ENCODE peak calls at places on chromosomes 2 and 18, in ten cellular contexts. O, A, M, G, K, I, H, T, L and F are unnamed samples.

GRCh38 chr2:134912406-134912805 is 6.2 kb upstream of the CCNT2 start:
- DNase-seq in O (no peak), A (no peak), M (no peak), G (no peak), K (no peak), I (no peak), H (no peak), T (no peak), L (no peak), F (no peak)

GRCh38 chr2:223563462-223563861 is 38.7 kb downstream of the SCG2 start:
- DNase-seq in O (no peak), A (peak), M (no peak), G (no peak), K (no peak), I (no peak), H (no peak), T (peak), L (no peak), F (no peak)

GRCh38 chr2:183359867-183360266 is 235.6 kb downstream of the NUP35 start:
- DNase-seq in O (no peak), A (no peak), M (no peak), G (no peak), K (peak), I (no peak), H (no peak), T (no peak), L (no peak), F (no peak)

GRCh38 chr2:185472574-185472973 is 266.0 kb upstream of the FSIP2 start:
- DNase-seq in O (no peak), A (no peak), M (no peak), G (no peak), K (no peak), I (no peak), H (no peak), T (no peak), L (no peak), F (no peak)

GRCh38 chr2:220847587-220847986 is 724.5 kb downstream of the EPHA4 start:
- DNase-seq in O (no peak), A (peak), M (no peak), G (no peak), K (no peak), I (no peak), H (no peak), T (no peak), L (no peak), F (no peak)

GRCh38 chr2:102662861-102663260 is 43.5 kb downstream of the SLC9A2 start:
- DNase-seq in O (no peak), A (no peak), M (no peak), G (no peak), K (no peak), I (no peak), H (no peak), T (no peak), L (no peak), F (no peak)

GRCh38 chr2:120614901-120615300 is 120.8 kb upstream of the GLI2 start:
- DNase-seq in O (no peak), A (no peak), M (no peak), G (no peak), K (no peak), I (no peak), H (no peak), T (no peak), L (no peak), F (no peak)

GRCh38 chr2:127582863-127583861 is 47.7 kb downstream of the MYO7B start:
- DNase-seq in O (no peak), A (no peak), M (peak), G (no peak), K (no peak), I (peak), H (peak), T (no peak), L (no peak), F (no peak)

GRCh38 chr2:191103793-191104192 is 47.0 kb downstream of the STAT4 start:
- DNase-seq in O (no peak), A (no peak), M (no peak), G (no peak), K (no peak), I (no peak), H (no peak), T (no peak), L (no peak), F (no peak)

GRCh38 chr2:192194065-192194865 is 468 bp downstream of the TMEFF2 start:
- DNase-seq in O (no peak), A (peak), M (peak), G (no peak), K (no peak), I (peak), H (no peak), T (peak), L (no peak), F (peak)

GRCh38 chr2:39266139-39266805 is 22.5 kb upstream of the CDKL4 start:
- DNase-seq in O (no peak), A (no peak), M (no peak), G (no peak), K (no peak), I (no peak), H (no peak), T (no peak), L (no peak), F (no peak)

GRCh38 chr18:6219116-6219717 is 195.5 kb downstream of the L3MBTL4 start:
- DNase-seq in O (peak), A (peak), M (no peak), G (peak), K (peak), I (peak), H (peak), T (peak), L (no peak), F (no peak)